ENCODE peak calls at places on chromosome 22, in five cellular contexts. R is right lobe of liver; Z is transverse colon; A is ovary; Y is CD4-positive, alpha-beta T cell. B is an unnamed sample.

GRCh38 chr22:43858156-43858895 is 4.0 kb downstream of the SULT4A1 start:
- DNase-seq in R (no peak), Z (no peak), A (no peak), Y (no peak), B (no peak)

GRCh38 chr22:28375761-28376534 is 303.7 kb downstream of the TTC28 start:
- DNase-seq in Y (no peak), Z (no peak), R (no peak), A (no peak), B (no peak)

GRCh38 chr22:36901411-36902142 is 11.9 kb upstream of the CSF2RB start:
- DNase-seq in Z (peak), A (no peak), R (no peak), Y (no peak), B (no peak)

GRCh38 chr22:36904260-36904659 is 9.2 kb upstream of the CSF2RB start:
- DNase-seq in A (no peak), R (no peak), Y (no peak), Z (no peak), B (no peak)

GRCh38 chr22:46734830-46735453 is 3.1 kb downstream of the CERK start:
- DNase-seq in Y (peak), Z (peak), A (no peak), R (peak), B (no peak)

GRCh38 chr22:33842421-33843094 is 77.7 kb downstream of the LARGE1 start:
- DNase-seq in Y (no peak), A (no peak), R (no peak), Z (peak), B (no peak)

GRCh38 chr22:46262449-46263207 is 515 bp downstream of the PKDREJ start:
- DNase-seq in A (peak), Y (no peak), Z (peak), R (peak), B (no peak)

GRCh38 chr22:38868886-38869381 is 3.1 kb downstream of the CBX6 start:
- DNase-seq in R (peak), A (peak), Y (peak), Z (peak), B (peak)

GRCh38 chr22:37370306-37370979 is 56.8 kb downstream of the ELFN2 start:
- DNase-seq in A (no peak), R (peak), Z (peak), Y (no peak), B (no peak)

GRCh38 chr22:46514592-46515207 is 22.7 kb downstream of the CELSR1 start:
- DNase-seq in A (no peak), Z (no peak), R (no peak), Y (no peak), B (peak)

GRCh38 chr22:35552186-35552842 is 11.7 kb downstream of the RASD2 start:
- DNase-seq in Z (peak), A (no peak), R (no peak), Y (peak), B (peak)

GRCh38 chr22:23791737-23792645 is 5.2 kb downstream of the SMARCB1 start:
- DNase-seq in Y (no peak), A (peak), R (no peak), Z (no peak), B (no peak)

GRCh38 chr22:26585104-26585790 is 4.7 kb downstream of the TPST2 start:
- DNase-seq in Y (no peak), Z (no peak), A (peak), R (peak), B (peak)

DNA sequence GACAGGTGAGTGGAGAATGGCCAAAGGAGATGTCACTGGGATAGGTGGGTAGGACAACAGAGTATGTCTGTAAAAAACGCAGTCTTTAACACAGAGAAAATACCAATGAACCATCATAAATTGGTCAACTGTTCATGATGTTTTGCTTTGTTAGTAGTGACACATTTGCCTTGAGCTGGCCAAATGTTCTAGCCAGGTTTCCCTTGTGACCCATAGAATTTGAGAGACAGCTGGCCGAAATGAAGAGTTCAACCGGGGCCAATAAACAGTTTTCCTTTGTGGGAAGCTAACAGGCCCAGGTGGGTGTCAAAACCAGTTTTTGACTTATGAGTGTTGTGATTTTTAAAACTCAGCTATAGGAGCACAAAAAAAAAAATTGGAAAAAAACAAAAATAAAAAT is 116.6 kb upstream of the BID start:
- DNase-seq in Y (no peak), R (no peak), A (no peak), Z (no peak), B (no peak)
- H3K27ac ChIP-seq in Y (no peak), R (peak), A (no peak), Z (peak), B (no peak)

GRCh38 chr22:20110359-20110985 is 5.4 kb upstream of the RANBP1 start:
- DNase-seq in R (peak), A (no peak), Y (no peak), Z (no peak), B (no peak)

GRCh38 chr22:20111689-20112622 is 3.9 kb upstream of the RANBP1 start:
- DNase-seq in A (no peak), R (peak), Z (no peak), Y (no peak), B (no peak)

GRCh38 chr22:20109411-20110358 is 6.2 kb upstream of the RANBP1 start:
- DNase-seq in Z (no peak), R (peak), A (no peak), Y (no peak), B (no peak)

GRCh38 chr22:20112623-20113511 is 3.0 kb upstream of the RANBP1 start:
- DNase-seq in R (peak), Y (no peak), Z (no peak), A (no peak), B (no peak)

GRCh38 chr22:20111045-20111688 is 4.7 kb upstream of the RANBP1 start:
- DNase-seq in R (peak), A (no peak), Z (no peak), Y (no peak), B (no peak)
- TF ChIP-seq CTCF in R (peak), A (no peak), Z (no peak), Y (peak), B (peak)

GRCh38 chr22:42192547-42192946 is 61.9 kb upstream of the CYP2D6 start:
- DNase-seq in A (no peak), R (no peak), Y (no peak), Z (no peak), B (no peak)
- H3K27ac ChIP-seq in A (no peak), R (no peak), Y (no peak), Z (no peak), B (no peak)

GRCh38 chr22:29703595-29704195 is 16.1 kb upstream of the CABP7 start:
- DNase-seq in A (no peak), R (no peak), Z (no peak), Y (no peak), B (no peak)

GRCh38 chr22:29700206-29700948 is 19.4 kb upstream of the CABP7 start:
- DNase-seq in Z (no peak), Y (no peak), R (no peak), A (no peak), B (no peak)

GRCh38 chr22:29700949-29701927 is 18.6 kb upstream of the CABP7 start:
- DNase-seq in R (no peak), Z (peak), Y (no peak), A (no peak), B (peak)

GRCh38 chr22:29702931-29703594 is 16.7 kb upstream of the CABP7 start:
- DNase-seq in R (no peak), Z (no peak), Y (no peak), A (no peak), B (no peak)

GRCh38 chr22:29702025-29702930 is 17.5 kb upstream of the CABP7 start:
- DNase-seq in Y (no peak), A (no peak), Z (peak), R (no peak), B (no peak)
- TF ChIP-seq CTCF in Y (no peak), A (no peak), Z (no peak), R (no peak), B (no peak)

GRCh38 chr22:20537983-20538382 is 30.6 kb downstream of the MED15 start:
- DNase-seq in R (no peak), A (no peak), Y (no peak), Z (no peak), B (no peak)
- H3K27ac ChIP-seq in R (no peak), A (no peak), Y (no peak), Z (no peak), B (peak)

DNA sequence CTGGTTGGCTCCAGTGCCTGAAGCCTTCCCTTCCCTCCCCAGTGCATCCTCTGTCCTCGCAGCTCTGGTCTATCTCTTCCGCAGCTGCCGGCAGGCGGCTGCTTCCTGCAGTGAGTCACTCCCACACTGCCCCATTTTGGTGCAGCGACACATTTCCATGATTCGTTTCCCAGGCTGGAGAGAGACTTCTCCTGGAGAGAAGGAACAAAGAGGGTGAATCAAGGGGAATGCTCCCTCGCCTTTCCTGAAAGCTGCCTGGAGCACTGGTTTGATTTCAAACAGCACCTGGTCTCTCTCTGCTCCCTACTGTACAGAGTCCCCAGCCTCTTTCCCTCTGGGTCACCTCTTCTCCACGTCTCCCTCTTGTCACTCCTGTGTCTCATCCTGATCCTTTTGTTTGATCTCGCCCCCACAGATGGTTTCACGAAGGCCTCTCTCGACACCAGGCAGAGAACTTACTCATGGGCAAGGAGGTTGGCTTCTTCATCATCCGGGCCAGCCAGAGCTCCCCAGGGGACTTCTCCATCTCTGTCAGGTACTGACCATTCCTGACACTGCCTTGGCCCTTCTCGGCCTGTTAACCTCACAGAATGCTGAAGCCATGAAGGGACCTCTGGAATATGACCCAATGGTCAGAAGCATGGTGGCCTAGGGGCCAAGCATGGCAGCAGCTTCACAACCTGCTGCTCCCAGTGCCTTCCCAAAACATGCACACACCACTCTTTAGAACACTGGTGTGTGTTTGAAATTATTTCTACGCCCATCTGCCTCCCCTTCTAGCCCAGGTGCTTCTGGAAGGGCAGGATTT is at the start of gene TMA7B:
- DNase-seq in Z (no peak), Y (peak), R (no peak), A (no peak), B (peak)
- TF ChIP-seq CTCF in Z (no peak), Y (peak), R (no peak), A (no peak), B (no peak)

GRCh38 chr22:49949914-49950292 is 10.7 kb upstream of the PIM3 start:
- DNase-seq in R (no peak), A (no peak), Y (no peak), Z (no peak), B (no peak)
- H3K27ac ChIP-seq in R (no peak), A (no peak), Y (no peak), Z (peak), B (peak)

GRCh38 chr22:17792289-17792688 is 18.0 kb upstream of the BID start:
- DNase-seq in Z (no peak), A (no peak), Y (no peak), R (no peak), B (no peak)
- TF ChIP-seq CTCF in Z (no peak), A (no peak), Y (no peak), R (no peak), B (no peak)

B was measured in RWPE1.